ENCODE peak calls at places on chromosomes 2 and 18, in six cellular contexts. One of them, this sample, is unnamed.

GRCh38 chr2:108571262-108571661 is 37.0 kb downstream of the LIMS1 start:
- DNase-seq in HCT116: no peak
- DNase-seq in K562: no peak
- DNase-seq in GM12878: no peak
- DNase-seq in SK-N-SH: no peak
- DNase-seq in HepG2: no peak
- DNase-seq in this sample: no peak

GRCh38 chr2:172449916-172450550 is 22.6 kb downstream of the ITGA6 start:
- DNase-seq in HCT116: no peak
- DNase-seq in K562: no peak
- DNase-seq in GM12878: no peak
- DNase-seq in SK-N-SH: no peak
- DNase-seq in HepG2: no peak
- DNase-seq in this sample: no peak

GRCh38 chr2:3288455-3289163 is 89.0 kb downstream of the EIPR1 start:
- DNase-seq in HCT116: no peak
- DNase-seq in K562: no peak
- DNase-seq in GM12878: no peak
- DNase-seq in SK-N-SH: peak; percentile 74
- DNase-seq in HepG2: no peak
- DNase-seq in this sample: no peak

GRCh38 chr2:119517433-119517832 is 6.8 kb downstream of the SCTR start:
- DNase-seq in HCT116: peak; percentile 29
- DNase-seq in K562: peak; percentile 75
- DNase-seq in GM12878: no peak
- DNase-seq in SK-N-SH: peak; percentile 64
- DNase-seq in HepG2: peak; percentile 54
- DNase-seq in this sample: peak; percentile 86

GRCh38 chr2:206642075-206643025 is at the start of gene FAM237A:
- DNase-seq in HCT116: peak; percentile 4
- DNase-seq in K562: peak; percentile 23
- DNase-seq in GM12878: no peak
- DNase-seq in SK-N-SH: peak; percentile 68
- DNase-seq in HepG2: peak; percentile 21
- DNase-seq in this sample: peak; percentile 94

GRCh38 chr2:79935771-79936657 is 368.5 kb downstream of the LRRTM1 start:
- DNase-seq in HCT116: no peak
- DNase-seq in K562: peak; percentile 20
- DNase-seq in GM12878: no peak
- DNase-seq in SK-N-SH: peak; percentile 48
- DNase-seq in HepG2: peak; percentile 67
- DNase-seq in this sample: peak; percentile 92

GRCh38 chr2:229520582-229521221 is 193.7 kb downstream of the DNER start:
- DNase-seq in HCT116: no peak
- DNase-seq in K562: no peak
- DNase-seq in GM12878: no peak
- DNase-seq in SK-N-SH: no peak
- DNase-seq in HepG2: no peak
- DNase-seq in this sample: peak; percentile 13

GRCh38 chr18:10927290-10927979 is 221.9 kb downstream of the PIEZO2 start:
- DNase-seq in HCT116: no peak
- DNase-seq in K562: no peak
- DNase-seq in GM12878: no peak
- DNase-seq in SK-N-SH: no peak
- DNase-seq in HepG2: no peak
- DNase-seq in this sample: no peak

GRCh38 chr2:33094303-33094702 is 147.6 kb downstream of the LTBP1 start:
- DNase-seq in HCT116: no peak
- DNase-seq in K562: no peak
- DNase-seq in GM12878: no peak
- DNase-seq in SK-N-SH: no peak
- DNase-seq in HepG2: no peak
- DNase-seq in this sample: no peak

GRCh38 chr2:217479626-217480025 is 523.2 kb downstream of the TNS1 start:
- DNase-seq in HCT116: no peak
- DNase-seq in K562: no peak
- DNase-seq in GM12878: no peak
- DNase-seq in SK-N-SH: no peak
- DNase-seq in HepG2: no peak
- DNase-seq in this sample: no peak

GRCh38 chr2:236546561-236546961 is 23.1 kb upstream of the ACKR3 start:
- DNase-seq in HCT116: no peak
- DNase-seq in K562: no peak
- DNase-seq in GM12878: peak; percentile 56
- DNase-seq in SK-N-SH: no peak
- DNase-seq in HepG2: no peak
- DNase-seq in this sample: no peak
- H2AFZ ChIP-seq in HCT116: no peak overlapping the region
- H2AFZ ChIP-seq in K562: no peak overlapping the region
- H2AFZ ChIP-seq in GM12878: peak overlapping the region; percentile 66
- H2AFZ ChIP-seq in SK-N-SH: no peak overlapping the region
- H2AFZ ChIP-seq in HepG2: no peak overlapping the region
- H2AFZ ChIP-seq in this sample: no peak overlapping the region

DNA sequence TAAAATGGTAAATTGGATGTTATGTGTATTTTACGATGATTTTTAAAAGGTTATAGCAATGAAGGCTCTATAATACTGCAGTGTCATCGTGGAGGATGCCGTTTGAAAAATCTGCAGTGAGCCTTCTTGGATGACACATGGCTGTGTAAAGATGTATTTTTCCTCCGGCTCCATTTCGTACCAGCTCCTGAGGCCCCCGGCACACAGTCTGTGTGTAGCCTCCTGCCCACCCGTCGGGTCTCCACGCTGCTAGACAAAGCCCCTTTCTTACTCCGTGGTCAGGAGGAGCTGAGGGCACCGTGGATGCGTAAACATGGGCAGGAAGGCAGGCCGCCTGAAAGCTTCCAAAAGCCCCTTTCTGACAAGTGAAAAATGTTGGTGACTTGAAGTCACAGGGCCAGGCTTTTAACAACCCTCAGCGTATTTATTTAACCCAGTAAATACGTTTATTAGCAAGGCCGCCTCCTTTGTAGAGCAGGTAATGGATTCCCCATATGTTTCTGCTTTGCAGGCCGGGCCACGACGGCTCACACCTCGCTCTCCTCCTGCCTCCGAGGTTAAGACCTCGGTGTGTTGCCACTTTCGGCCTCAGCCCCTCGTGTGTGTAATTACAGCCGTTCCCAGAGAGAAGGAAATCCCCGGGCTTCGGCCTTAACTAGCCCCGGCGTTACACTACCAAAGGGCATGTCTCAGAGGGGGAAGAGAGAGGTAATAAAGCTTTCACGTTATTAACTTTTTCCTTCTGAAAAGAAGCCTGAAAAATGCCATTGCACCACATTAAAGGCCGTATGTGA is 72.8 kb downstream of the DDX1 start:
- DNase-seq in HCT116: no peak
- DNase-seq in K562: no peak
- DNase-seq in GM12878: no peak
- DNase-seq in SK-N-SH: no peak
- DNase-seq in HepG2: no peak
- DNase-seq in this sample: no peak
- TF ChIP-seq REST in HCT116: no peak
- TF ChIP-seq REST in K562: no peak
- TF ChIP-seq REST in GM12878: no peak
- TF ChIP-seq REST in SK-N-SH: no peak
- TF ChIP-seq REST in HepG2: no peak
- TF ChIP-seq REST in this sample: no peak

GRCh38 chr18:49843778-49844625 is 30.7 kb upstream of the ACAA2 start:
- DNase-seq in HCT116: no peak
- DNase-seq in K562: no peak
- DNase-seq in GM12878: no peak
- DNase-seq in SK-N-SH: no peak
- DNase-seq in HepG2: no peak
- DNase-seq in this sample: no peak
- H2AFZ ChIP-seq in HCT116: no peak overlapping the region
- H2AFZ ChIP-seq in K562: no peak overlapping the region
- H2AFZ ChIP-seq in GM12878: no peak overlapping the region
- H2AFZ ChIP-seq in SK-N-SH: no peak overlapping the region
- H2AFZ ChIP-seq in HepG2: no peak overlapping the region
- H2AFZ ChIP-seq in this sample: no peak overlapping the region

DNA sequence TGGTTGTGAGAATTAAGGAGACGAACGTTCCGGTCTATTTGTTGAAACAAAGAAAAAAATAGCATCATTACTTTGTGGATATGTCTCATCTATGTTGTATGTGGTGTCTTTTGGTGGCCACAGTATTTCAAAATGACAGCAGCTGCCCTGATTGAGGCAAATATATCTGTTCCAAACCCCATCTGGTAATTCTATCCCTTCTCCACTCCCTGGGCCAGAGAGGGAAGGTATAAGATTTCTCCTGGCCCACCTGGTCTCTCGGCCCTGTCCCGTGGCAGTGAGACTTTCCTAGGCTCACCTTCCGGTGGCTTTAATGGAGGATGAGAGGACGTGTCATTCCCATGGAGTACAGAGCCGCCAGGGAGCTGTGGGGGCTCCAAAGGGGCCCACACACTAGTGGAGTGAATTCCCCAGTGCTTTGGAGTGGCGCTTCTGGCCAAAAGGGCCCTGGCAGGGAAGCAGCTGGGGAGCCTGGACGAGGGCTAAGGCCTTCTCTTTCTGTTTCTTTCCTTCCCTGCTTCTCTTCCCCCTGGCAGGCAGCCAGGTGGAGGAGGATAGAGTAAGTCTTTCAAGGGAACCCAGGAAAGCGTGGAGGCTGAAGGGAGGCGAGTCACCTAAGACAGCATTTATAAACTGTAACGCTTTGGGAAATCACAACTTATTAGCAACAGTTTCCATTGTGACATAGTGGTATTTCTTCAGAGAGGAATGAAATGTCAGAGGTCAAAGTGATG is 5.6 kb downstream of the FOSL2 start:
- DNase-seq in HCT116: no peak
- DNase-seq in K562: no peak
- DNase-seq in GM12878: no peak
- DNase-seq in SK-N-SH: no peak
- DNase-seq in HepG2: no peak
- DNase-seq in this sample: no peak
- TF ChIP-seq REST in HCT116: no peak
- TF ChIP-seq REST in K562: no peak
- TF ChIP-seq REST in GM12878: no peak
- TF ChIP-seq REST in SK-N-SH: no peak
- TF ChIP-seq REST in HepG2: no peak
- TF ChIP-seq REST in this sample: no peak

GRCh38 chr2:66439291-66440010 is 4.5 kb downstream of the MEIS1 start:
- DNase-seq in HCT116: no peak
- DNase-seq in K562: no peak
- DNase-seq in GM12878: no peak
- DNase-seq in SK-N-SH: peak; percentile 43
- DNase-seq in HepG2: no peak
- DNase-seq in this sample: peak; percentile 73
- H2AFZ ChIP-seq in HCT116: no peak overlapping the region
- H2AFZ ChIP-seq in K562: no peak overlapping the region
- H2AFZ ChIP-seq in GM12878: no peak overlapping the region
- H2AFZ ChIP-seq in SK-N-SH: peak overlapping the region; percentile 90
- H2AFZ ChIP-seq in HepG2: no peak overlapping the region
- H2AFZ ChIP-seq in this sample: peak overlapping the region; percentile 74

DNA sequence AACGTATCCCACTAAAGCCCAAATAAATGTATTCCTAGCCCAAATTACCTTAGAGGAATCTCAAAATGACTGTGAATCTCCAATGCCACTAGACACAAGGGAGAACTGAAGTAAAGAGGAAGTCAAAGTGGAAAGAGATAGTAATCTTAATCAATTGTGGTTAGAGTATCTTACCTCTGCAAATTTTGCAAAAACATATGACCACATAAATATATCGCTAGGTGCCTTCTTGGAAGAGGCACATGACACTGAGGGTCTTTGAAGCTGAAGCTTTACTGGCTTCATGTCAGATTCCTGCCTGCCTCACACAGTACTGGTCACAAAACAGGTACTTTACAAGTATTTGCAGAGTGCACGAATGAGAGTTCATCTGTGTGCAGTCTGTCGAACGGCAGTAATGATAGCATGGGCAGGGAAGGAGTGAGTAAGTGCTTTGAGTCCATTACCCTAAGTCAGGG is 87.5 kb upstream of the TLK1 start:
- DNase-seq in HCT116: no peak
- DNase-seq in K562: no peak
- DNase-seq in GM12878: peak; percentile 42
- DNase-seq in SK-N-SH: no peak
- DNase-seq in HepG2: no peak
- DNase-seq in this sample: no peak
- TF ChIP-seq REST in HCT116: no peak
- TF ChIP-seq REST in K562: no peak
- TF ChIP-seq REST in GM12878: no peak
- TF ChIP-seq REST in SK-N-SH: no peak
- TF ChIP-seq REST in HepG2: no peak
- TF ChIP-seq REST in this sample: no peak

DNA sequence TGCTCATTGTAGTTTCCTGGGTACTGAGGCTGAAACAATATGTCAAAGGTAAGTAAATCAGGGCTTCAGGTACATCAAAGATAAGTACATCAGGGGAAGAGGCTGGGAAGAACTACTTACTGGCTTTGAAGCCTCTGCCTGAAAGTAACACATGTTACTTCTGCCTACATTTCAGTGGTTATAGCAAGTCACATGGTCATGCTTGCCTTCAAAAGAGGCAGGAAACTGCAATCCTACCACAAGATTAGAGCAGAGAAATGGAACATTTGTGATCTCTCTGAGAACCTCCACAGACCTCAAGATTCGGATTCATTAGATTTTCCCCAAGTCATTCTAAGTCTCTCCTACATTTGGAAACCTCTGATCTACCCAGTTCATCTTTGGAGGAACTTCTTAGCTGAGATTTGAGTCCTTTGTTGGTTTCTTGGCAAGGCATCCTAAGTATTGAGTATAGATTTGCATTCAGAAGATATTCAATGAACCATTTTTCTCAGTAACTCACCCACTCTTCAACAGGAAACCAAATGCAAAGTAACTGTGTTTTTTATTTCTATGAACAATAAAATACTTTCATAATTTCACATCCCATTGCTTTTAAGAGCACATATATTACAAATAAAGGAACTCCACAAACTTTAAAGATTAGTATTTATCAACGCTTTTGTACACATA is 48.5 kb upstream of the CCDC195 start:
- DNase-seq in HCT116: no peak
- DNase-seq in K562: no peak
- DNase-seq in GM12878: peak; percentile 15
- DNase-seq in SK-N-SH: no peak
- DNase-seq in HepG2: no peak
- DNase-seq in this sample: no peak
- H2AFZ ChIP-seq in HCT116: no peak overlapping the region
- H2AFZ ChIP-seq in K562: no peak overlapping the region
- H2AFZ ChIP-seq in GM12878: no peak overlapping the region
- H2AFZ ChIP-seq in SK-N-SH: no peak overlapping the region
- H2AFZ ChIP-seq in HepG2: no peak overlapping the region
- H2AFZ ChIP-seq in this sample: no peak overlapping the region